ENCODE peak calls at places on chromosomes 6 and 20, in ten cellular contexts. One of them, this sample, is unnamed.

GRCh38 chr6:105324386-105325000 is 78.4 kb downstream of the PREP start:
- DNase-seq in GM23338: no peak
- DNase-seq in heart right ventricle: no peak
- DNase-seq in heart left ventricle: no peak
- DNase-seq in B cell: no peak
- DNase-seq in BJ: no peak
- DNase-seq in WERI-Rb-1: no peak
- DNase-seq in GM06990: no peak
- DNase-seq in endothelial cell: no peak
- DNase-seq in BE2C: no peak
- DNase-seq in this sample: peak; percentile 41

GRCh38 chr6:14144678-14145113 is 27.1 kb downstream of the CD83 start:
- DNase-seq in GM23338: peak; percentile 94
- DNase-seq in heart right ventricle: peak; percentile 60
- DNase-seq in heart left ventricle: peak; percentile 57
- DNase-seq in B cell: peak; percentile 81
- DNase-seq in BJ: no peak
- DNase-seq in WERI-Rb-1: peak; percentile 93
- DNase-seq in GM06990: peak; percentile 53
- DNase-seq in endothelial cell: peak; percentile 90
- DNase-seq in BE2C: peak; percentile 81
- DNase-seq in this sample: peak; percentile 72

GRCh38 chr20:23340524-23340923 is 10.1 kb upstream of the NXT1 start:
- DNase-seq in GM23338: peak; percentile 80
- DNase-seq in heart right ventricle: peak; percentile 41
- DNase-seq in heart left ventricle: peak; percentile 72
- DNase-seq in B cell: no peak
- DNase-seq in BJ: no peak
- DNase-seq in WERI-Rb-1: peak; percentile 75
- DNase-seq in GM06990: no peak
- DNase-seq in endothelial cell: peak; percentile 72
- DNase-seq in BE2C: peak; percentile 60
- DNase-seq in this sample: peak; percentile 76

GRCh38 chr6:96991618-96992355 is 67.3 kb downstream of the KLHL32 start:
- DNase-seq in GM23338: no peak
- DNase-seq in heart right ventricle: no peak
- DNase-seq in heart left ventricle: no peak
- DNase-seq in B cell: no peak
- DNase-seq in BJ: no peak
- DNase-seq in WERI-Rb-1: no peak
- DNase-seq in GM06990: no peak
- DNase-seq in endothelial cell: no peak
- DNase-seq in BE2C: no peak
- DNase-seq in this sample: no peak

GRCh38 chr20:20405619-20406018 is 37.7 kb downstream of the INSM1 start:
- DNase-seq in GM23338: no peak
- DNase-seq in heart right ventricle: no peak
- DNase-seq in heart left ventricle: no peak
- DNase-seq in B cell: no peak
- DNase-seq in BJ: no peak
- DNase-seq in WERI-Rb-1: no peak
- DNase-seq in GM06990: no peak
- DNase-seq in endothelial cell: no peak
- DNase-seq in BE2C: no peak
- DNase-seq in this sample: no peak

GRCh38 chr6:34053721-34054120 is 92.2 kb downstream of the GRM4 start:
- DNase-seq in GM23338: peak; percentile 59
- DNase-seq in heart right ventricle: no peak
- DNase-seq in heart left ventricle: no peak
- DNase-seq in B cell: no peak
- DNase-seq in BJ: no peak
- DNase-seq in WERI-Rb-1: peak; percentile 66
- DNase-seq in GM06990: no peak
- DNase-seq in endothelial cell: no peak
- DNase-seq in BE2C: no peak
- DNase-seq in this sample: no peak

GRCh38 chr20:14336667-14337066 is 745 bp downstream of the FLRT3 start:
- DNase-seq in GM23338: peak; percentile 12
- DNase-seq in heart right ventricle: no peak
- DNase-seq in heart left ventricle: no peak
- DNase-seq in B cell: no peak
- DNase-seq in BJ: no peak
- DNase-seq in WERI-Rb-1: peak; percentile 45
- DNase-seq in GM06990: no peak
- DNase-seq in endothelial cell: no peak
- DNase-seq in BE2C: peak; percentile 24
- DNase-seq in this sample: peak; percentile 26

GRCh38 chr20:17493173-17493572 is 38.0 kb downstream of the BFSP1 start:
- DNase-seq in GM23338: no peak
- DNase-seq in heart right ventricle: no peak
- DNase-seq in heart left ventricle: no peak
- DNase-seq in B cell: no peak
- DNase-seq in BJ: no peak
- DNase-seq in WERI-Rb-1: no peak
- DNase-seq in GM06990: no peak
- DNase-seq in endothelial cell: no peak
- DNase-seq in BE2C: no peak
- DNase-seq in this sample: no peak

DNA sequence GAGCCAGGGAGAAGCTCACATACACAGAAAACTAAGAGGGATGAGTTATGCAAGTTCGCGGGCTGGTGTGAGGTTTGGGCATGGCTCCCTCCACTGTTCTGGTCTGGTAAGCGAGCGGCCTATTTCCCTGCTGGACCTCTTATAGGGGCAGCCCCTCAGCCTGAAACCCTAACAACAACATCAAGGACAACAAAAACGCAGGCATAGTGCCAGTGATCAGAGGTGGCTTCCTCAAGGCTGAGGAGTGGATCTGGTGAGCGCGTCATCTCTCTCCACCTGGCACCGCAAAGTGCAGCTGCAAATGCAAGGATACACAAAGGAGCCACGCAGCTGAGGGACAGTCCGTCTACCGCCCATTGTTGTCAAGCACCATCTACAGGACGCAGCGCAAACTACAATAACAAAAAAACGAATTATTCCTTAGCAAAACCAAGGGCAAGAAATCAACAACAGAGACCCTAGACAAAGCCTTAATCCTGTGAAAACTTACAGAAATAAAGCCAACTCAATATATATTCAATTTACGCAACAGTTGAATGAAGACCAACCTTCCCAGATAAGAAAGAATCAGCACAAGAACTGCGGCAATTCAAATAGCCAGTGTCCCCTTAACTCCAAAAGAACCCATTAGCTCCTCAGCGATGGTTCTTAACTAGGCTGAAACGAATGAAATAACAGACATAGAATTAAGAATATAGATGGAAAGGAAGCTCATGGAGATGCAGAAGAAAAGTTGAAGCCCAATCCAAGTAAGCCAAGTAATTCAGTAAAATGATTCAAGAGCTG is 9.2 kb upstream of the DEFB110 start:
- DNase-seq in GM23338: peak; percentile 90
- DNase-seq in heart right ventricle: no peak
- DNase-seq in heart left ventricle: no peak
- DNase-seq in B cell: no peak
- DNase-seq in BJ: no peak
- DNase-seq in WERI-Rb-1: peak; percentile 82
- DNase-seq in GM06990: no peak
- DNase-seq in endothelial cell: peak; percentile 64
- DNase-seq in BE2C: peak; percentile 23
- DNase-seq in this sample: peak; percentile 1
- TF ChIP-seq CTCF in GM23338: peak; percentile 82
- TF ChIP-seq CTCF in heart right ventricle: no peak
- TF ChIP-seq CTCF in heart left ventricle: no peak
- TF ChIP-seq CTCF in B cell: no peak
- TF ChIP-seq CTCF in BJ: peak; percentile 17
- TF ChIP-seq CTCF in WERI-Rb-1: peak; percentile 84
- TF ChIP-seq CTCF in GM06990: peak; percentile 48
- TF ChIP-seq CTCF in endothelial cell: peak; percentile 55
- TF ChIP-seq CTCF in BE2C: peak; percentile 35
- TF ChIP-seq CTCF in this sample: peak; percentile 9

GRCh38 chr20:62784497-62784896 is 11.8 kb upstream of the MRGBP start:
- DNase-seq in GM23338: no peak
- DNase-seq in heart right ventricle: no peak
- DNase-seq in heart left ventricle: no peak
- DNase-seq in B cell: no peak
- DNase-seq in BJ: no peak
- DNase-seq in WERI-Rb-1: no peak
- DNase-seq in GM06990: no peak
- DNase-seq in endothelial cell: no peak
- DNase-seq in BE2C: no peak
- DNase-seq in this sample: no peak

GRCh38 chr20:62780204-62780603 is 16.1 kb upstream of the MRGBP start:
- DNase-seq in GM23338: no peak
- DNase-seq in heart right ventricle: no peak
- DNase-seq in heart left ventricle: no peak
- DNase-seq in B cell: no peak
- DNase-seq in BJ: no peak
- DNase-seq in WERI-Rb-1: peak; percentile 81
- DNase-seq in GM06990: no peak
- DNase-seq in endothelial cell: no peak
- DNase-seq in BE2C: no peak
- DNase-seq in this sample: no peak

GRCh38 chr20:62780696-62781095 is 15.6 kb upstream of the MRGBP start:
- DNase-seq in GM23338: no peak
- DNase-seq in heart right ventricle: no peak
- DNase-seq in heart left ventricle: no peak
- DNase-seq in B cell: no peak
- DNase-seq in BJ: no peak
- DNase-seq in WERI-Rb-1: peak; percentile 31
- DNase-seq in GM06990: no peak
- DNase-seq in endothelial cell: no peak
- DNase-seq in BE2C: no peak
- DNase-seq in this sample: no peak

GRCh38 chr20:62782893-62783278 is 13.4 kb upstream of the MRGBP start:
- DNase-seq in GM23338: no peak
- DNase-seq in heart right ventricle: peak; percentile 62
- DNase-seq in heart left ventricle: peak; percentile 73
- DNase-seq in B cell: no peak
- DNase-seq in BJ: no peak
- DNase-seq in WERI-Rb-1: no peak
- DNase-seq in GM06990: no peak
- DNase-seq in endothelial cell: no peak
- DNase-seq in BE2C: peak; percentile 65
- DNase-seq in this sample: no peak

DNA sequence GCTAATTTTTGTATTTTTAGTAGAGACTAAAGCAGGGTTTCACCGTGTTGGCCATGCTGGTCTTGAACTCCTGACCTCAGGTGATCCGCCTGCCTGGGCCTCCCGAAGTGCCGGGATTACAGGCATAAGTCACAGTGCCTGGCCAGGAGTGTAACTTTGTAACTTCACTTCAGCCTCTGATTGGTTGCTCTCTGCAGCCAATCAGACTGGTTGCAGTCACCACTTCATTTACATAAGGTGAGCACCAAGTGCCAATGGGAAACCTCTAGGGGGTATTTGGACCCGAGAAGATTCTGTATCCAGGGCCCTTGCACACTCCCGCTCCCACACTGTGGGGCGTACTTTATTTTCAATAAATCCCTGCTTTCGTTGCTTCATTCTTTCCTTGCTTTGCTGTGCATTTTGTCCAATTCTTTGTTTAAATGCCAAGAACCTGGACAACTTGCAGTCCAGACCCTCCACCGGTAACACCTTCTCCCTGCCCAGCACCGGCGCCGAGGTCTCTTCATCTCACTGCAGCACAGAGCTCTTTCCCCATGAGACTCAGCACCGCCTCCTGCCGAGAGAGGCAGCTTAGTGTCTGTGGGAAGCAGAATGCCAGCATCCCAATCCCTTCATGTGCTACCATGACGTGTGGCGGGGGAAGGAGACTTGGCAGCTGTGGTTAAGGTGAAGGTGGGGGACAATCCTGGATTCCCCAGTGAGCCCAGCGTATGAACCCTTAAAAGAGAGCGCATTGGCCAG is 14.0 kb upstream of the MRGBP start:
- DNase-seq in GM23338: peak; percentile 58
- DNase-seq in heart right ventricle: no peak
- DNase-seq in heart left ventricle: no peak
- DNase-seq in B cell: no peak
- DNase-seq in BJ: no peak
- DNase-seq in WERI-Rb-1: peak; percentile 86
- DNase-seq in GM06990: no peak
- DNase-seq in endothelial cell: no peak
- DNase-seq in BE2C: peak; percentile 42
- DNase-seq in this sample: no peak
- TF ChIP-seq CTCF in GM23338: peak; percentile 62
- TF ChIP-seq CTCF in heart right ventricle: no peak
- TF ChIP-seq CTCF in heart left ventricle: no peak
- TF ChIP-seq CTCF in B cell: no peak
- TF ChIP-seq CTCF in BJ: peak; percentile 18
- TF ChIP-seq CTCF in WERI-Rb-1: peak; percentile 78
- TF ChIP-seq CTCF in GM06990: no peak
- TF ChIP-seq CTCF in endothelial cell: no peak
- TF ChIP-seq CTCF in BE2C: peak; percentile 40
- TF ChIP-seq CTCF in this sample: peak; percentile 28

DNA sequence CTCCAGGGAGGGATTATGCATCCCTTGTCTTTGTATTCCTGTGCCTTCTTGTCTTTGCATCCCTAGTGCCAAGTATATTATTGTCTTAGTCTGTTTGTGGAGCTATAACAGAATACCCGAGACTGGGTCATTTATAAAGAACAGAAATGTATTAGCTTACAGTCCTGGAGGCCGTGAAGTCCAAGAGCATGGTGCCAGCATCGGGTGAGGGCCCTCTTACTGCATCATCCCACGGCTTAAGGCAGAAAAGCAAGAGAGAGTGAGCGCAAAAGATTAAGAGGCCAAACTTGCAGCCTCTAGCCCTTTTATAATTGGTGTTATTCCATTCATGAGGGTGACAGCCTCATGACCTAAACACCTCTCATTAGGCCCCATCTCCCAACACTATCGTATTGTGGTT is 8.4 kb upstream of the IGF2R start:
- DNase-seq in GM23338: no peak
- DNase-seq in heart right ventricle: no peak
- DNase-seq in heart left ventricle: no peak
- DNase-seq in B cell: no peak
- DNase-seq in BJ: no peak
- DNase-seq in WERI-Rb-1: no peak
- DNase-seq in GM06990: no peak
- DNase-seq in endothelial cell: no peak
- DNase-seq in BE2C: no peak
- DNase-seq in this sample: no peak
- TF ChIP-seq CTCF in GM23338: no peak
- TF ChIP-seq CTCF in heart right ventricle: no peak
- TF ChIP-seq CTCF in heart left ventricle: no peak
- TF ChIP-seq CTCF in B cell: no peak
- TF ChIP-seq CTCF in BJ: no peak
- TF ChIP-seq CTCF in WERI-Rb-1: no peak
- TF ChIP-seq CTCF in GM06990: no peak
- TF ChIP-seq CTCF in endothelial cell: no peak
- TF ChIP-seq CTCF in BE2C: no peak
- TF ChIP-seq CTCF in this sample: no peak

GRCh38 chr6:146029573-146030184 is 817 bp downstream of the GRM1 start:
- DNase-seq in GM23338: peak; percentile 26
- DNase-seq in heart right ventricle: no peak
- DNase-seq in heart left ventricle: no peak
- DNase-seq in B cell: no peak
- DNase-seq in BJ: no peak
- DNase-seq in WERI-Rb-1: no peak
- DNase-seq in GM06990: no peak
- DNase-seq in endothelial cell: no peak
- DNase-seq in BE2C: no peak
- DNase-seq in this sample: no peak

GRCh38 chr6:146028250-146028789 is 542 bp upstream of the GRM1 start:
- DNase-seq in GM23338: peak; percentile 82
- DNase-seq in heart right ventricle: peak; percentile 70
- DNase-seq in heart left ventricle: peak; percentile 71
- DNase-seq in B cell: no peak
- DNase-seq in BJ: no peak
- DNase-seq in WERI-Rb-1: peak; percentile 21
- DNase-seq in GM06990: peak; percentile 44
- DNase-seq in endothelial cell: peak; percentile 91
- DNase-seq in BE2C: peak; percentile 14
- DNase-seq in this sample: peak; percentile 52

GRCh38 chr6:146026873-146027272 is 2.0 kb upstream of the GRM1 start:
- DNase-seq in GM23338: peak; percentile 24
- DNase-seq in heart right ventricle: no peak
- DNase-seq in heart left ventricle: no peak
- DNase-seq in B cell: no peak
- DNase-seq in BJ: no peak
- DNase-seq in WERI-Rb-1: no peak
- DNase-seq in GM06990: no peak
- DNase-seq in endothelial cell: no peak
- DNase-seq in BE2C: no peak
- DNase-seq in this sample: no peak

GRCh38 chr6:146028835-146029572 is at the start of gene GRM1:
- DNase-seq in GM23338: peak; percentile 74
- DNase-seq in heart right ventricle: no peak
- DNase-seq in heart left ventricle: no peak
- DNase-seq in B cell: no peak
- DNase-seq in BJ: no peak
- DNase-seq in WERI-Rb-1: peak; percentile 24
- DNase-seq in GM06990: no peak
- DNase-seq in endothelial cell: peak; percentile 4
- DNase-seq in BE2C: no peak
- DNase-seq in this sample: no peak

DNA sequence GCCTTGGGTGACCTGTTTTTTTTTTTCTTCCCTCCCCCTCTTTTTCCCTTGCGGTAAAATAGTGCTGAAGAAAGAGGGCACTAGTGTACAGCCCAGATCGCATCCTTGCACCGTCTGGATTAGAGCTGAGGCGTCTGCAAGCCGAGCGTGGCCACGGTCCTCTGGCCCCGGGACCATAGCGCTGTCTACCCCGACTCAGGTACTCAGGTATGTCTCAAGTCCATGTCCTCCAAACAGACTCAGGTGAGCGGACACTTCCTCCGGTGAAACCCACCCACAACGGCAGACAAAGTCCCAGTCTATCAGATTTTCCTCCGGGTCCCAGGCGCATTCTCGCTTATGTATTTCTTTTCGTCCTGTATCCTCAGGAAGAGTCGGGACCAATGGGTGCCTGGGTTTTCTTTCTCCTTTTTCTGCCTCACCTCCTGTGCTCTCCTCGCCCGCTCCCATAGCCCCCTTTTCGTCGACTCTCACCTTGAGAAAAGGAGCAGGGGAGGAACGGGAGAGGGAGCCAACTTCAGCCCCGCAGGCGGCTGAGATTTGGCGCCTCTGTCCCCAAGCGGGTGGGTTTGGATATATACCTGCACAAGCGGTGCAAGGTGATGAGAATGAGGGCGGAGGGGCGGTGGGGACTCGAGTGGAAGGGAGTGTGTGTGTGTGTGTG is 1.1 kb upstream of the GRM1 start:
- DNase-seq in GM23338: peak; percentile 61
- DNase-seq in heart right ventricle: no peak
- DNase-seq in heart left ventricle: no peak
- DNase-seq in B cell: no peak
- DNase-seq in BJ: no peak
- DNase-seq in WERI-Rb-1: peak; percentile 63
- DNase-seq in GM06990: no peak
- DNase-seq in endothelial cell: peak; percentile 5
- DNase-seq in BE2C: peak; percentile 27
- DNase-seq in this sample: peak; percentile 2
- TF ChIP-seq CTCF in GM23338: peak; percentile 55
- TF ChIP-seq CTCF in heart right ventricle: no peak
- TF ChIP-seq CTCF in heart left ventricle: no peak
- TF ChIP-seq CTCF in B cell: no peak
- TF ChIP-seq CTCF in BJ: no peak
- TF ChIP-seq CTCF in WERI-Rb-1: peak; percentile 65
- TF ChIP-seq CTCF in GM06990: no peak
- TF ChIP-seq CTCF in endothelial cell: no peak
- TF ChIP-seq CTCF in BE2C: peak; percentile 46
- TF ChIP-seq CTCF in this sample: peak; percentile 7

This sample was measured in fibroblast of mammary gland.